ENCODE peak calls at places on chromosomes 5 and 9, in six cellular contexts. One of them, this sample, is unnamed.

GRCh38 chr5:82748688-82749091 is 328.5 kb downstream of the TMEM167A start:
- DNase-seq in substantia nigra: no peak
- DNase-seq in NCI-H1092: no peak
- DNase-seq in cardiac fibroblast: peak; percentile 47
- DNase-seq in GM23248: no peak
- DNase-seq in amniotic stem cell: no peak
- DNase-seq in this sample: no peak

GRCh38 chr5:58240286-58240685 is 219.6 kb downstream of the PLK2 start:
- DNase-seq in substantia nigra: no peak
- DNase-seq in NCI-H1092: no peak
- DNase-seq in cardiac fibroblast: peak; percentile 79
- DNase-seq in GM23248: peak; percentile 71
- DNase-seq in amniotic stem cell: peak; percentile 39
- DNase-seq in this sample: no peak

GRCh38 chr5:181109489-181110013 is 21.4 kb downstream of the OR2V1 start:
- DNase-seq in substantia nigra: no peak
- DNase-seq in NCI-H1092: no peak
- DNase-seq in cardiac fibroblast: no peak
- DNase-seq in GM23248: no peak
- DNase-seq in amniotic stem cell: no peak
- DNase-seq in this sample: no peak

GRCh38 chr9:136373300-136374182 is at the start of gene CARD9:
- DNase-seq in substantia nigra: peak; percentile 18
- DNase-seq in NCI-H1092: no peak
- DNase-seq in cardiac fibroblast: no peak
- DNase-seq in GM23248: no peak
- DNase-seq in amniotic stem cell: no peak
- DNase-seq in this sample: no peak

GRCh38 chr5:109936091-109936490 is 246.4 kb downstream of the MAN2A1 start:
- DNase-seq in substantia nigra: no peak
- DNase-seq in NCI-H1092: no peak
- DNase-seq in cardiac fibroblast: peak; percentile 32
- DNase-seq in GM23248: peak; percentile 4
- DNase-seq in amniotic stem cell: no peak
- DNase-seq in this sample: no peak

GRCh38 chr5:31464081-31464480 is 67.8 kb downstream of the DROSHA start:
- DNase-seq in substantia nigra: no peak
- DNase-seq in NCI-H1092: no peak
- DNase-seq in cardiac fibroblast: peak; percentile 52
- DNase-seq in GM23248: no peak
- DNase-seq in amniotic stem cell: no peak
- DNase-seq in this sample: no peak

GRCh38 chr5:92042237-92042636 is 659.1 kb upstream of the ARRDC3 start:
- DNase-seq in substantia nigra: no peak
- DNase-seq in NCI-H1092: no peak
- DNase-seq in cardiac fibroblast: no peak
- DNase-seq in GM23248: no peak
- DNase-seq in amniotic stem cell: no peak
- DNase-seq in this sample: no peak

GRCh38 chr9:33778700-33779351 is 16.5 kb upstream of the PRSS3 start:
- DNase-seq in substantia nigra: peak; percentile 1
- DNase-seq in NCI-H1092: peak; percentile 65
- DNase-seq in cardiac fibroblast: peak; percentile 79
- DNase-seq in GM23248: peak; percentile 70
- DNase-seq in amniotic stem cell: no peak
- DNase-seq in this sample: no peak

GRCh38 chr5:77630246-77631165 is 8.0 kb downstream of the OTP start:
- DNase-seq in substantia nigra: no peak
- DNase-seq in NCI-H1092: peak; percentile 12
- DNase-seq in cardiac fibroblast: no peak
- DNase-seq in GM23248: peak; percentile 72
- DNase-seq in amniotic stem cell: no peak
- DNase-seq in this sample: no peak

GRCh38 chr5:135244620-135245021 is 154.4 kb downstream of the MACROH2A1 start:
- DNase-seq in substantia nigra: no peak
- DNase-seq in NCI-H1092: no peak
- DNase-seq in cardiac fibroblast: no peak
- DNase-seq in GM23248: no peak
- DNase-seq in amniotic stem cell: no peak
- DNase-seq in this sample: no peak

GRCh38 chr9:136671646-136672430 is 9.1 kb downstream of the EGFL7 start:
- DNase-seq in substantia nigra: no peak
- DNase-seq in NCI-H1092: no peak
- DNase-seq in cardiac fibroblast: peak; percentile 25
- DNase-seq in GM23248: peak; percentile 59
- DNase-seq in amniotic stem cell: no peak
- DNase-seq in this sample: no peak

GRCh38 chr5:14672508-14673394 is 8.2 kb downstream of the OTULIN start:
- DNase-seq in substantia nigra: no peak
- DNase-seq in NCI-H1092: no peak
- DNase-seq in cardiac fibroblast: no peak
- DNase-seq in GM23248: peak; percentile 70
- DNase-seq in amniotic stem cell: no peak
- DNase-seq in this sample: no peak

GRCh38 chr5:10875201-10875768 is 114.3 kb upstream of the DAP start:
- DNase-seq in substantia nigra: no peak
- DNase-seq in NCI-H1092: no peak
- DNase-seq in cardiac fibroblast: no peak
- DNase-seq in GM23248: no peak
- DNase-seq in amniotic stem cell: no peak
- DNase-seq in this sample: no peak

GRCh38 chr5:137304227-137304874 is 194.8 kb downstream of the SPOCK1 start:
- DNase-seq in substantia nigra: no peak
- DNase-seq in NCI-H1092: peak; percentile 92
- DNase-seq in cardiac fibroblast: no peak
- DNase-seq in GM23248: no peak
- DNase-seq in amniotic stem cell: no peak
- DNase-seq in this sample: peak; percentile 43

GRCh38 chr5:158382473-158382872 is 523.5 kb upstream of the CLINT1 start:
- DNase-seq in substantia nigra: no peak
- DNase-seq in NCI-H1092: no peak
- DNase-seq in cardiac fibroblast: peak; percentile 96
- DNase-seq in GM23248: peak; percentile 99
- DNase-seq in amniotic stem cell: peak; percentile 96
- DNase-seq in this sample: no peak

This sample was measured in NCI-H2107.